ENCODE peak calls at places on chromosomes 5 and 9, in four cellular contexts. One of them, this sample, is unnamed.

GRCh38 chr5:60961685-60962084 is 16.7 kb downstream of the NDUFAF2 start:
- DNase-seq in psoas muscle: no peak
- DNase-seq in body of pancreas: no peak
- DNase-seq in AG09319: peak
- DNase-seq in this sample: no peak

GRCh38 chr5:80069918-80070318 is 34.8 kb downstream of the THBS4 start:
- DNase-seq in AG09319: no peak
- DNase-seq in body of pancreas: no peak
- DNase-seq in psoas muscle: no peak
- DNase-seq in this sample: peak

GRCh38 chr9:89804766-89805531 is 200.1 kb downstream of the GADD45G start:
- DNase-seq in psoas muscle: no peak
- DNase-seq in body of pancreas: no peak
- DNase-seq in AG09319: no peak
- DNase-seq in this sample: no peak

GRCh38 chr5:55626805-55627204 is 85.3 kb downstream of the SLC38A9 start:
- DNase-seq in AG09319: no peak
- DNase-seq in psoas muscle: no peak
- DNase-seq in body of pancreas: no peak
- DNase-seq in this sample: no peak

GRCh38 chr5:142857405-142857804 is 87.2 kb downstream of the ARHGAP26 start:
- DNase-seq in body of pancreas: no peak
- DNase-seq in AG09319: no peak
- DNase-seq in psoas muscle: no peak
- DNase-seq in this sample: no peak

GRCh38 chr5:9170026-9170425 is 375.8 kb downstream of the SEMA5A start:
- DNase-seq in psoas muscle: no peak
- DNase-seq in body of pancreas: no peak
- DNase-seq in AG09319: no peak
- DNase-seq in this sample: no peak

GRCh38 chr9:20312732-20313131 is 309.6 kb downstream of the MLLT3 start:
- DNase-seq in psoas muscle: no peak
- DNase-seq in AG09319: no peak
- DNase-seq in body of pancreas: no peak
- DNase-seq in this sample: no peak

GRCh38 chr5:56075361-56075760 is 80.6 kb upstream of the IL6ST start:
- DNase-seq in AG09319: peak
- DNase-seq in psoas muscle: peak
- DNase-seq in body of pancreas: peak
- DNase-seq in this sample: no peak

GRCh38 chr9:133054966-133055365 is 6.8 kb upstream of the CEL start:
- DNase-seq in psoas muscle: peak
- DNase-seq in body of pancreas: peak
- DNase-seq in AG09319: peak
- DNase-seq in this sample: peak

GRCh38 chr9:133055788-133056420 is 5.9 kb upstream of the CEL start:
- DNase-seq in psoas muscle: no peak
- DNase-seq in AG09319: no peak
- DNase-seq in body of pancreas: no peak
- DNase-seq in this sample: no peak

GRCh38 chr9:133051966-133052539 is 9.7 kb upstream of the CEL start:
- DNase-seq in psoas muscle: no peak
- DNase-seq in body of pancreas: no peak
- DNase-seq in AG09319: no peak
- DNase-seq in this sample: no peak

GRCh38 chr9:133056533-133056932 is 5.2 kb upstream of the CEL start:
- DNase-seq in psoas muscle: no peak
- DNase-seq in body of pancreas: peak
- DNase-seq in AG09319: no peak
- DNase-seq in this sample: no peak

DNA sequence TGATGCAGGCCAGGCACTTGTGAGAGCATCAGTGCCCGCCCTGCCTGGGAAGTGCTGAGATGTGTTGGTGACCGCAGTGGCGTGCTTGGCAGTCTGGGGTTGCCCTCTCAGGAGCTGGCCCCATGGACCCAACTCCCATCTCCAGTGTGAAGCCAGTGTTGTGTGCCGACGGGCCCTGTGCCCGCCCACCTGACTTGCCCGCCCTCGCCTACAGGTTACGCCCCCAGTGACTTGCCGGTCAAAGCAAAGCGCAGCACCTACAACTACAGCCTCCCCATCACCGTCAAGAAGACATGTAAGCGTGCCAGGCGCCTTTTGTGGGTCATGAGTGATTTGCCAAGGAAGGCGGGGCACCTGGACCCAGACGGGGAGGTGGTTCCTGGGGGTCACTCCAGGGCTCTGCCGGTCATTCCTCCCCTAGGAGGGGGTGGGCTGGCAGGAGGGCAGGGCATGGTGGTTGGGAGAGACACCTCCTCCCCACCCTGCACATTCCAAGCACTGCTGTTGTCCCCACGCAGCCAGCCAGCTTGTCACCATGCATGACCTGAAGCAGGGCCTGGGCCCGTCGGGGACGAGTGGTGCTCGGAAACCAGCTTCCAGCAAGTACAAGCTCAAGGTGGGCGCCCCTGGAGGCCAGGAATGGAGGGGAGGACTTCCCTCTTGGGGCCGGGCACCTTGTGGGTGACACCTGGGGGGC is 7.4 kb upstream of the CEL start:
- DNase-seq in psoas muscle: no peak
- DNase-seq in AG09319: no peak
- DNase-seq in body of pancreas: peak
- DNase-seq in this sample: no peak
- TF ChIP-seq CTCF in psoas muscle: no peak
- TF ChIP-seq CTCF in AG09319: no peak
- TF ChIP-seq CTCF in body of pancreas: no peak
- TF ChIP-seq CTCF in this sample: no peak

GRCh38 chr9:109584205-109584604 is 86.1 kb upstream of the PTPN3 start:
- DNase-seq in body of pancreas: no peak
- DNase-seq in psoas muscle: no peak
- DNase-seq in AG09319: no peak
- DNase-seq in this sample: no peak
- TF ChIP-seq CTCF in body of pancreas: no peak
- TF ChIP-seq CTCF in psoas muscle: no peak
- TF ChIP-seq CTCF in AG09319: no peak
- TF ChIP-seq CTCF in this sample: no peak

DNA sequence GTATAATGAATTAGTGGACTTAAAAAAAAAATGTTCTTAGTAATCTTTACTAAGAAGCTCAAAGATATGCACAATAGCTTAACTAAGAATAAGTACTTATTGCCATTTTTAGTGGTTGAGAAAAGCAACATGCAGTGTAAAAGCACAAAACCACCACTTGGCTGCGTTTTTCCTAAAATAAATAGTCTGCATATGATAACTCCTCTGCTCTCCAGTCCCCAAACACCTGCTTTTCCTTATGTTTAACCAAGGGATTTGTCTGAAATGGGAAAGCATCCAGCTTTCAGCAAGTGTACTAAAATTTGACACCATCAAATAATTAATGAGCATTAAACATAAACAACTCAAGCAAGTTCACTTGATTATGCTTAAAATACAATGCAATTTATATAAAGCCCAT is 41.4 kb downstream of the PSIP1 start:
- DNase-seq in psoas muscle: no peak
- DNase-seq in AG09319: no peak
- DNase-seq in body of pancreas: no peak
- DNase-seq in this sample: no peak
- TF ChIP-seq CTCF in psoas muscle: no peak
- TF ChIP-seq CTCF in AG09319: no peak
- TF ChIP-seq CTCF in body of pancreas: no peak
- TF ChIP-seq CTCF in this sample: no peak

DNA sequence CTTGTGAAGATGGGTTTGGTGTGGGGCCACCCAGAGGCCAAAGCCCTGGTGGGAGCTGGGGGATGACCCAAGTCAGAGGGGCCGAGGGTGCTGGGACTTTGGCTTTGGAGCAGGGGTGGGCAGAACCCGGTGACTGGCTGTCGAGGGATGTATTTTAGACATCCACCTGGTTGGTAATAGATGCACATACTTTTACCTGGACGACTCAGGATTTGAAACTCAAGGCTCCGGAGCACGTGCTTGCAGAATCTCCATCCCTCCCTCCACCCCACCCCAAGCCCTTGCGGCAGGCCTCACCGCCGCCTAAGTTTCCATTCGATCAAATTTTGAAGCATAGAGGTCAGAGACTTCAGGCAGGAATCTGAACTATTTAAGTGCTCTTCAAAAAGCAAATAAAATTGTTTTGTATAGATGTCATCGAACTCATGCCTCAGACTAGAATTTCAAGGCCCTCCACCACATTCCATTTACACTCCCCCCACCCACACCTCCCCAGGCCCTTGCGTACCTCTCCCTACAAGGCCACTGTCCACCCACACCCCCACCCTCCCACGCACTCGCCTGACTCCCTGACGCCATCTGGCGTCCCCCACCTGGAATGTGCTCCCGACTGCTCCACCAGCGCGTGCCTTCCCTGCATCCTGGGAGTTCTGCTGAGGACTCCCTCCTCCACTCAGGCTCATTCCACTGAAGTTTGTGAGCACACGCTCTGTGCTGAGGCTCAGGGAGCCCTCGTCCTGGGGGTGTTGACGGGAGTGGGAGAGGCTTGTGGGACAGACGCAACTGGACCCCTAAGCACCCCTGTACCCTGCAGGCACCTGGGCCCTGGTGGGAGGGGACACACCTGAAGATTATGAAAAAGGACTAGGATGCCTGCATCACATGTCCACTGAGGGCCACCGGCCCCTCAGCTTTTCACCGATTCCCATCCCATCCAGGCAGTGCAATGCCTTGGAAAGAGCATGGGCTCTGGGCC is 56.4 kb upstream of the RPL26L1 start:
- DNase-seq in AG09319: peak
- DNase-seq in psoas muscle: peak
- DNase-seq in body of pancreas: peak
- DNase-seq in this sample: peak
- TF ChIP-seq CTCF in AG09319: peak
- TF ChIP-seq CTCF in psoas muscle: peak
- TF ChIP-seq CTCF in body of pancreas: no peak
- TF ChIP-seq CTCF in this sample: peak

GRCh38 chr9:101119206-101119819 is 90.8 kb downstream of the PLPPR1 start:
- DNase-seq in AG09319: no peak
- DNase-seq in psoas muscle: peak
- DNase-seq in body of pancreas: peak
- DNase-seq in this sample: no peak
- TF ChIP-seq CTCF in AG09319: peak
- TF ChIP-seq CTCF in psoas muscle: peak
- TF ChIP-seq CTCF in body of pancreas: peak
- TF ChIP-seq CTCF in this sample: peak

DNA sequence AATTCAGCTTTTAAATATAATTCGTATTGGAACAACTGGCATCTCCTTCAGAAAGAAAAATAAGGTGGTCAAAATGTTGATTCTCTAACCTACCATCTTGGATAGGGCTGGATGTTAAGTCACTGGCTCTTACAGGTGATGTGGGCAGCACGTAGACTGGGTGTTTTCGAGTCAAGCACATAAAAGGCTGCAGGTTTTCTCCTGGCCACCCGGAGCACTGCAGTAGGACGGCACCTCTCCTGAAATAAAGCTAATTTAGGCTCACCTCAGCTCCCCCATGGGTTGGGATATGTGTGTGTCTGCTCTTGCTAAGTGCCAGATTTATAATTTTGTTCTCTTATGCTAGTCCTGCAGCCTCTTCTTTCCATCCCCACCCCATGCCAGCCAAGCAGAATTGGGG is 80.3 kb downstream of the IQGAP2 start:
- DNase-seq in AG09319: no peak
- DNase-seq in psoas muscle: no peak
- DNase-seq in body of pancreas: no peak
- DNase-seq in this sample: no peak
- TF ChIP-seq CTCF in AG09319: no peak
- TF ChIP-seq CTCF in psoas muscle: no peak
- TF ChIP-seq CTCF in body of pancreas: no peak
- TF ChIP-seq CTCF in this sample: no peak

GRCh38 chr5:43007246-43007910 is 32.7 kb downstream of the ANXA2R start:
- DNase-seq in body of pancreas: peak
- DNase-seq in psoas muscle: peak
- DNase-seq in AG09319: peak
- DNase-seq in this sample: peak

GRCh38 chr5:43010956-43011355 is 29.2 kb downstream of the ANXA2R start:
- DNase-seq in psoas muscle: no peak
- DNase-seq in body of pancreas: no peak
- DNase-seq in AG09319: no peak
- DNase-seq in this sample: no peak

GRCh38 chr5:43006411-43007202 is 33.5 kb downstream of the ANXA2R start:
- DNase-seq in psoas muscle: no peak
- DNase-seq in AG09319: no peak
- DNase-seq in body of pancreas: no peak
- DNase-seq in this sample: no peak

GRCh38 chr5:43007911-43008368 is 32.2 kb downstream of the ANXA2R start:
- DNase-seq in body of pancreas: no peak
- DNase-seq in psoas muscle: peak
- DNase-seq in AG09319: no peak
- DNase-seq in this sample: peak

DNA sequence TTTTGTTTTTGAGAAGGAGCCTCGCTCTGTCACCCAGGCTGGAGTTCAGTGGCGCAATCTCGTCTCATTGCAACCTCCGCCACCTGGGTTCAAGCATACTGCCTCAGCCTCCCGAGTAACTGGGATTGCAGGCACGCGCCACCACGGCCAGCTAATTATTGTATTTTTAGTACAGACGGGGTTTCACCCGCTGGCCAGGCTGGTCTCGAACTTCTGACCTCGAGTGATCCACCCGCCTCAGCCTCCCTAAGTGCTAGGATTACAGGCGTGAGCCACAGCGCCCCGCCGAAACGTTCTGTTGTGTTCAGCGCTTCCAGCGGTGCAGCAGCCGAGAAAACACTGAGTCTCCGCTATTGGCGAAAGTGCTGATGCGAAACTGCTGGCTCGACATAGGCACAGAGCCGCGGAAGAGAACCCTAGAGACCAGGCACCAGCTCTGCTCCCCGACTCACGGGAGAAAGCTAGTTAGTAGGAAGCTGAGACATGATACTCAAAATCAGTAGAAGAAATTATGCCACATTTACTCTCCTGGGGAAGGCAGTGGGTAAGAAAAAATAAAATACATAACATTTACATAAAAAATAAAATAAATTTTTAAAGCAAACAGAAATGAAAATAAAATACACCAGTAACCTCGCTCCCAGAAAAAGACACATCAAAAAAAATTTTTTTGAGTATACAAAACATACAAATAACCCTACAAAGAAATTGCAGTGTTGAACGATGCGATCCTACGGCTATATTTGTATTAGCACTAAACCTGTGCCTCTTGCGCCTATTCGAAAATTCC is 31.6 kb downstream of the ANXA2R start:
- DNase-seq in psoas muscle: peak
- DNase-seq in body of pancreas: peak
- DNase-seq in AG09319: no peak
- DNase-seq in this sample: peak
- TF ChIP-seq CTCF in psoas muscle: no peak
- TF ChIP-seq CTCF in body of pancreas: no peak
- TF ChIP-seq CTCF in AG09319: no peak
- TF ChIP-seq CTCF in this sample: peak

This sample was measured in osteocyte.